ENCODE peak calls at places on chromosome 2, in four cellular contexts. C, P, N and R are unnamed samples.

GRCh38 chr2:797993-798392 is 120.8 kb upstream of the TMEM18 start:
- DNase-seq in C (no peak), P (no peak), N (no peak), R (no peak)

GRCh38 chr2:27860111-27860510 is 30.1 kb downstream of the RBKS start:
- DNase-seq in C (peak; percentile 84), P (no peak), N (no peak), R (no peak)

GRCh38 chr2:217873371-217873770 is 129.4 kb downstream of the TNS1 start:
- DNase-seq in C (no peak), P (no peak), N (no peak), R (no peak)

GRCh38 chr2:195613922-195614321 is 43.1 kb upstream of the SLC39A10 start:
- DNase-seq in C (peak; percentile 76), P (no peak), N (no peak), R (no peak)

GRCh38 chr2:121721926-121722325 is 14.7 kb downstream of the NIFK start:
- DNase-seq in C (peak; percentile 95), P (no peak), N (no peak), R (no peak)

GRCh38 chr2:156006721-156007618 is 325.6 kb downstream of the NR4A2 start:
- DNase-seq in C (no peak), P (no peak), N (no peak), R (no peak)

GRCh38 chr2:11187083-11187619 is 31.9 kb downstream of the SLC66A3 start:
- DNase-seq in C (peak; percentile 84), P (no peak), N (no peak), R (no peak)

GRCh38 chr2:3005859-3006258 is 371.8 kb downstream of the EIPR1 start:
- DNase-seq in C (no peak), P (no peak), N (no peak), R (no peak)

GRCh38 chr2:211434773-211435172 is 878.4 kb downstream of the CPS1 start:
- DNase-seq in C (no peak), P (no peak), N (no peak), R (no peak)

GRCh38 chr2:236177967-236178909 is 10.1 kb upstream of the GBX2 start:
- DNase-seq in C (peak; percentile 56), P (no peak), N (no peak), R (no peak)